ENCODE peak calls at places on chromosomes 11 and 22, in eight cellular contexts. Z is activated naive CD4-positive, alpha-beta T cell; O is stimulated activated naive CD8-positive, alpha-beta T cell treated with anti-CD3 and anti-CD28 coated beads, Interleukin-15, Interleukin-2, amounts not matched to agents 100 U/mL and 50 U/mL, for 24 hours; H is type B pancreatic cell; F is NCI-H1105; Y is NCI-H774; X is AG20443; T is SHP77. N is an unnamed sample.

GRCh38 chr11:22474621-22475020 is 136.4 kb downstream of the SLC17A6 start:
- DNase-seq in Z (no peak), O (no peak), H (no peak), F (no peak), Y (no peak), X (no peak), T (no peak), N (no peak)

GRCh38 chr22:47213571-47214230 is 451.3 kb downstream of the TBC1D22A start:
- DNase-seq in Z (peak), O (peak), H (no peak), F (peak), Y (no peak), X (peak), T (peak), N (no peak)

GRCh38 chr11:35458846-35459245 is 39.5 kb upstream of the SLC1A2 start:
- DNase-seq in Z (no peak), O (no peak), H (no peak), F (no peak), Y (no peak), X (peak), T (no peak), N (no peak)

GRCh38 chr22:17851754-17852153 is 77.5 kb upstream of the BID start:
- DNase-seq in Z (no peak), O (no peak), H (no peak), F (no peak), Y (no peak), X (no peak), T (no peak), N (no peak)

GRCh38 chr11:131064373-131064991 is 148.2 kb upstream of the SNX19 start:
- DNase-seq in Z (no peak), O (peak), H (no peak), F (peak), Y (no peak), X (peak), T (peak), N (no peak)

GRCh38 chr22:19410941-19411689 is 20.4 kb downstream of the HIRA start:
- DNase-seq in Z (no peak), O (no peak), H (no peak), F (no peak), Y (no peak), X (no peak), T (no peak), N (no peak)

GRCh38 chr11:60498399-60498798 is 5.8 kb downstream of the MS4A12 start:
- DNase-seq in Z (no peak), O (no peak), H (no peak), F (no peak), Y (no peak), X (no peak), T (no peak), N (no peak)

GRCh38 chr22:20299736-20300136 is 20.1 kb downstream of the DGCR6L start:
- DNase-seq in Z (peak), O (no peak), H (no peak), F (no peak), Y (peak), X (no peak), T (no peak), N (no peak)

GRCh38 chr22:46774456-46775363 is 12.3 kb downstream of the TBC1D22A start:
- DNase-seq in Z (no peak), O (peak), H (no peak), F (no peak), Y (no peak), X (no peak), T (no peak), N (no peak)

GRCh38 chr11:131687291-131688055 is 317.1 kb downstream of the NTM start:
- DNase-seq in Z (no peak), O (no peak), H (peak), F (no peak), Y (no peak), X (no peak), T (no peak), N (no peak)

GRCh38 chr11:105000797-105001196 is 22.2 kb downstream of the CASP5 start:
- DNase-seq in Z (peak), O (peak), H (no peak), F (no peak), Y (no peak), X (no peak), T (no peak), N (no peak)

GRCh38 chr22:50727678-50728522 is 10.1 kb upstream of the ACR start:
- DNase-seq in Z (no peak), O (no peak), H (no peak), F (no peak), Y (no peak), X (no peak), T (no peak), N (no peak)

GRCh38 chr11:109865558-109866186 is 227.5 kb upstream of the ZC3H12C start:
- DNase-seq in Z (no peak), O (peak), H (no peak), F (no peak), Y (peak), X (peak), T (no peak), N (no peak)

GRCh38 chr11:109972181-109972715 is 120.9 kb upstream of the ZC3H12C start:
- DNase-seq in Z (no peak), O (no peak), H (no peak), F (no peak), Y (no peak), X (no peak), T (no peak), N (no peak)

GRCh38 chr11:11798586-11799438 is 43.0 kb upstream of the USP47 start:
- DNase-seq in Z (peak), O (peak), H (no peak), F (no peak), Y (peak), X (peak), T (peak), N (no peak)

GRCh38 chr22:17706451-17706900 is 67.8 kb downstream of the BID start:
- DNase-seq in Z (peak), O (peak), H (no peak), F (no peak), Y (no peak), X (peak), T (peak), N (no peak)

GRCh38 chr11:120316880-120317688 is 8.0 kb upstream of the TLCD5 start:
- DNase-seq in Z (no peak), O (no peak), H (no peak), F (no peak), Y (no peak), X (peak), T (no peak), N (no peak)

GRCh38 chr11:62147545-62147944 is 23.7 kb downstream of the INCENP start:
- DNase-seq in Z (no peak), O (no peak), H (peak), F (no peak), Y (no peak), X (no peak), T (no peak), N (no peak)

N was measured in cortex of kidney.